ENCODE peak calls at places on chromosome 13, in nine cellular contexts. V is fibroblast of lung, G is fibroblast of pulmonary artery, W is Kasumi-1, L is activated T-helper 1 cell treated with Interleukin-2 at 50 U/mL for 16 hours, Y is pancreas, F is NCI-H774, K is mucosa of gallbladder, S is hepatic stellate cell. I is an unnamed sample.

GRCh38 chr13:24184265-24184841 is 23.8 kb downstream of the SPATA13 start:
- DNase-seq in L (no peak), K (peak), Y (no peak), S (no peak), G (no peak), V (no peak), W (no peak), F (no peak), I (no peak)

GRCh38 chr13:113369881-113370280 is 6.0 kb upstream of the GRTP1 start:
- DNase-seq in V (no peak), Y (no peak), L (no peak), W (no peak), G (no peak), F (no peak), S (no peak), K (no peak), I (no peak)

GRCh38 chr13:26280295-26280694 is 26.4 kb downstream of the CDK8 start:
- DNase-seq in L (no peak), V (peak), W (no peak), Y (no peak), S (peak), F (no peak), G (peak), K (no peak), I (no peak)

GRCh38 chr13:100633461-100633860 is 41.1 kb downstream of the TMTC4 start:
- DNase-seq in L (no peak), F (no peak), G (peak), V (peak), K (no peak), W (no peak), S (peak), Y (no peak), I (no peak)

GRCh38 chr13:109700176-109700575 is 86.2 kb downstream of the IRS2 start:
- DNase-seq in W (peak), L (no peak), Y (peak), F (peak), S (peak), K (peak), G (peak), V (peak), I (peak)

GRCh38 chr13:35278917-35279316 is 197.6 kb downstream of the MAB21L1 start:
- DNase-seq in K (no peak), W (no peak), S (no peak), V (no peak), G (no peak), Y (no peak), L (no peak), F (no peak), I (no peak)

GRCh38 chr13:39347926-39348901 is 254.8 kb downstream of the LHFPL6 start:
- DNase-seq in S (no peak), V (no peak), F (no peak), W (no peak), L (no peak), Y (no peak), G (no peak), K (no peak), I (peak)

GRCh38 chr13:113845055-113845454 is 18.8 kb downstream of the GAS6 start:
- DNase-seq in K (no peak), G (no peak), V (no peak), L (no peak), Y (no peak), F (no peak), W (no peak), S (no peak), I (no peak)

GRCh38 chr13:108188260-108188659 is 27.1 kb downstream of the LIG4 start:
- DNase-seq in K (no peak), L (no peak), Y (no peak), S (no peak), G (no peak), F (no peak), W (no peak), V (no peak), I (no peak)

GRCh38 chr13:44573790-44574465 is 2.2 kb downstream of the TSC22D1 start:
- DNase-seq in F (no peak), K (no peak), Y (no peak), S (peak), V (peak), L (no peak), W (peak), G (peak), I (no peak)

I was measured in putamen.